ENCODE peak calls at places on chromosomes 1 and 21, in nine cellular contexts. One of them, this sample, is unnamed.

GRCh38 chr1:202045699-202046098 is 35.3 kb downstream of the ELF3 start:
- DNase-seq in GM04503: no peak
- DNase-seq in activated CD4-positive, alpha-beta memory T cell treated with anti-CD3 and anti-CD28 coated beads, Interleukin-2, amount 10 ng/mL, durations not matched to agents 7 days and 5 days: no peak
- DNase-seq in NCI-H1105 treated with DMSO at 0.1 percent for 48 hours: peak
- DNase-seq in B cell: no peak
- DNase-seq in neural progenitor cell: no peak
- DNase-seq in coronary artery: no peak
- DNase-seq in A172: no peak
- DNase-seq in stimulated activated CD4-positive, alpha-beta T cell treated with anti-CD3 and anti-CD28 coated beads, TNF-alpha, amount 100 ng/mL, for 48 hours: no peak
- DNase-seq in this sample: no peak

GRCh38 chr1:27403931-27404330 is 11.5 kb downstream of the GPR3 start:
- DNase-seq in GM04503: no peak
- DNase-seq in activated CD4-positive, alpha-beta memory T cell treated with anti-CD3 and anti-CD28 coated beads, Interleukin-2, amount 10 ng/mL, durations not matched to agents 7 days and 5 days: no peak
- DNase-seq in NCI-H1105 treated with DMSO at 0.1 percent for 48 hours: no peak
- DNase-seq in B cell: no peak
- DNase-seq in neural progenitor cell: no peak
- DNase-seq in coronary artery: no peak
- DNase-seq in A172: no peak
- DNase-seq in stimulated activated CD4-positive, alpha-beta T cell treated with anti-CD3 and anti-CD28 coated beads, TNF-alpha, amount 100 ng/mL, for 48 hours: no peak
- DNase-seq in this sample: no peak

GRCh38 chr1:240190881-240191385 is 99.2 kb downstream of the FMN2 start:
- DNase-seq in GM04503: peak
- DNase-seq in activated CD4-positive, alpha-beta memory T cell treated with anti-CD3 and anti-CD28 coated beads, Interleukin-2, amount 10 ng/mL, durations not matched to agents 7 days and 5 days: no peak
- DNase-seq in NCI-H1105 treated with DMSO at 0.1 percent for 48 hours: peak
- DNase-seq in B cell: no peak
- DNase-seq in neural progenitor cell: peak
- DNase-seq in coronary artery: no peak
- DNase-seq in A172: peak
- DNase-seq in stimulated activated CD4-positive, alpha-beta T cell treated with anti-CD3 and anti-CD28 coated beads, TNF-alpha, amount 100 ng/mL, for 48 hours: no peak
- DNase-seq in this sample: peak

GRCh38 chr1:239922778-239923522 is 168.7 kb upstream of the FMN2 start:
- DNase-seq in GM04503: no peak
- DNase-seq in activated CD4-positive, alpha-beta memory T cell treated with anti-CD3 and anti-CD28 coated beads, Interleukin-2, amount 10 ng/mL, durations not matched to agents 7 days and 5 days: no peak
- DNase-seq in NCI-H1105 treated with DMSO at 0.1 percent for 48 hours: no peak
- DNase-seq in B cell: no peak
- DNase-seq in neural progenitor cell: no peak
- DNase-seq in coronary artery: no peak
- DNase-seq in A172: peak
- DNase-seq in stimulated activated CD4-positive, alpha-beta T cell treated with anti-CD3 and anti-CD28 coated beads, TNF-alpha, amount 100 ng/mL, for 48 hours: no peak
- DNase-seq in this sample: no peak

GRCh38 chr1:9424278-9424677 is 115.0 kb upstream of the SLC25A33 start:
- DNase-seq in GM04503: no peak
- DNase-seq in activated CD4-positive, alpha-beta memory T cell treated with anti-CD3 and anti-CD28 coated beads, Interleukin-2, amount 10 ng/mL, durations not matched to agents 7 days and 5 days: no peak
- DNase-seq in NCI-H1105 treated with DMSO at 0.1 percent for 48 hours: no peak
- DNase-seq in B cell: no peak
- DNase-seq in neural progenitor cell: no peak
- DNase-seq in coronary artery: no peak
- DNase-seq in A172: no peak
- DNase-seq in stimulated activated CD4-positive, alpha-beta T cell treated with anti-CD3 and anti-CD28 coated beads, TNF-alpha, amount 100 ng/mL, for 48 hours: no peak
- DNase-seq in this sample: no peak

GRCh38 chr1:197178998-197179397 is 32.5 kb upstream of the ASPM start:
- DNase-seq in GM04503: no peak
- DNase-seq in activated CD4-positive, alpha-beta memory T cell treated with anti-CD3 and anti-CD28 coated beads, Interleukin-2, amount 10 ng/mL, durations not matched to agents 7 days and 5 days: no peak
- DNase-seq in NCI-H1105 treated with DMSO at 0.1 percent for 48 hours: no peak
- DNase-seq in B cell: no peak
- DNase-seq in neural progenitor cell: no peak
- DNase-seq in coronary artery: no peak
- DNase-seq in A172: peak
- DNase-seq in stimulated activated CD4-positive, alpha-beta T cell treated with anti-CD3 and anti-CD28 coated beads, TNF-alpha, amount 100 ng/mL, for 48 hours: no peak
- DNase-seq in this sample: peak

GRCh38 chr1:42931911-42932422 is 26.7 kb downstream of the SLC2A1 start:
- DNase-seq in GM04503: no peak
- DNase-seq in activated CD4-positive, alpha-beta memory T cell treated with anti-CD3 and anti-CD28 coated beads, Interleukin-2, amount 10 ng/mL, durations not matched to agents 7 days and 5 days: peak
- DNase-seq in NCI-H1105 treated with DMSO at 0.1 percent for 48 hours: no peak
- DNase-seq in B cell: peak
- DNase-seq in neural progenitor cell: no peak
- DNase-seq in coronary artery: no peak
- DNase-seq in A172: peak
- DNase-seq in stimulated activated CD4-positive, alpha-beta T cell treated with anti-CD3 and anti-CD28 coated beads, TNF-alpha, amount 100 ng/mL, for 48 hours: peak
- DNase-seq in this sample: no peak

GRCh38 chr1:31769720-31770390 is 5.7 kb upstream of the ADGRB2 start:
- DNase-seq in GM04503: no peak
- DNase-seq in activated CD4-positive, alpha-beta memory T cell treated with anti-CD3 and anti-CD28 coated beads, Interleukin-2, amount 10 ng/mL, durations not matched to agents 7 days and 5 days: no peak
- DNase-seq in NCI-H1105 treated with DMSO at 0.1 percent for 48 hours: peak
- DNase-seq in B cell: no peak
- DNase-seq in neural progenitor cell: peak
- DNase-seq in coronary artery: no peak
- DNase-seq in A172: no peak
- DNase-seq in stimulated activated CD4-positive, alpha-beta T cell treated with anti-CD3 and anti-CD28 coated beads, TNF-alpha, amount 100 ng/mL, for 48 hours: no peak
- DNase-seq in this sample: no peak

GRCh38 chr1:31509124-31510072 is 66.9 kb upstream of the TINAGL1 start:
- DNase-seq in GM04503: no peak
- DNase-seq in activated CD4-positive, alpha-beta memory T cell treated with anti-CD3 and anti-CD28 coated beads, Interleukin-2, amount 10 ng/mL, durations not matched to agents 7 days and 5 days: no peak
- DNase-seq in NCI-H1105 treated with DMSO at 0.1 percent for 48 hours: no peak
- DNase-seq in B cell: no peak
- DNase-seq in neural progenitor cell: no peak
- DNase-seq in coronary artery: no peak
- DNase-seq in A172: no peak
- DNase-seq in stimulated activated CD4-positive, alpha-beta T cell treated with anti-CD3 and anti-CD28 coated beads, TNF-alpha, amount 100 ng/mL, for 48 hours: no peak
- DNase-seq in this sample: no peak

GRCh38 chr21:19864456-19864855 is 1133.8 kb upstream of the NCAM2 start:
- DNase-seq in GM04503: no peak
- DNase-seq in activated CD4-positive, alpha-beta memory T cell treated with anti-CD3 and anti-CD28 coated beads, Interleukin-2, amount 10 ng/mL, durations not matched to agents 7 days and 5 days: no peak
- DNase-seq in NCI-H1105 treated with DMSO at 0.1 percent for 48 hours: no peak
- DNase-seq in B cell: no peak
- DNase-seq in neural progenitor cell: no peak
- DNase-seq in coronary artery: no peak
- DNase-seq in A172: no peak
- DNase-seq in stimulated activated CD4-positive, alpha-beta T cell treated with anti-CD3 and anti-CD28 coated beads, TNF-alpha, amount 100 ng/mL, for 48 hours: no peak
- DNase-seq in this sample: no peak

GRCh38 chr1:175208773-175209492 is 16.4 kb upstream of the KIAA0040 start:
- DNase-seq in GM04503: no peak
- DNase-seq in activated CD4-positive, alpha-beta memory T cell treated with anti-CD3 and anti-CD28 coated beads, Interleukin-2, amount 10 ng/mL, durations not matched to agents 7 days and 5 days: peak
- DNase-seq in NCI-H1105 treated with DMSO at 0.1 percent for 48 hours: peak
- DNase-seq in B cell: peak
- DNase-seq in neural progenitor cell: no peak
- DNase-seq in coronary artery: no peak
- DNase-seq in A172: no peak
- DNase-seq in stimulated activated CD4-positive, alpha-beta T cell treated with anti-CD3 and anti-CD28 coated beads, TNF-alpha, amount 100 ng/mL, for 48 hours: no peak
- DNase-seq in this sample: no peak

GRCh38 chr21:39687069-39687468 is 57.9 kb upstream of the IGSF5 start:
- DNase-seq in GM04503: no peak
- DNase-seq in activated CD4-positive, alpha-beta memory T cell treated with anti-CD3 and anti-CD28 coated beads, Interleukin-2, amount 10 ng/mL, durations not matched to agents 7 days and 5 days: no peak
- DNase-seq in NCI-H1105 treated with DMSO at 0.1 percent for 48 hours: no peak
- DNase-seq in B cell: no peak
- DNase-seq in neural progenitor cell: no peak
- DNase-seq in coronary artery: no peak
- DNase-seq in A172: no peak
- DNase-seq in stimulated activated CD4-positive, alpha-beta T cell treated with anti-CD3 and anti-CD28 coated beads, TNF-alpha, amount 100 ng/mL, for 48 hours: no peak
- DNase-seq in this sample: no peak

GRCh38 chr1:201218409-201218808 is 27.8 kb downstream of the IGFN1 start:
- DNase-seq in GM04503: no peak
- DNase-seq in activated CD4-positive, alpha-beta memory T cell treated with anti-CD3 and anti-CD28 coated beads, Interleukin-2, amount 10 ng/mL, durations not matched to agents 7 days and 5 days: peak
- DNase-seq in NCI-H1105 treated with DMSO at 0.1 percent for 48 hours: no peak
- DNase-seq in B cell: no peak
- DNase-seq in neural progenitor cell: no peak
- DNase-seq in coronary artery: peak
- DNase-seq in A172: no peak
- DNase-seq in stimulated activated CD4-positive, alpha-beta T cell treated with anti-CD3 and anti-CD28 coated beads, TNF-alpha, amount 100 ng/mL, for 48 hours: no peak
- DNase-seq in this sample: no peak

GRCh38 chr1:198937231-198938031 is 298.6 kb downstream of the PTPRC start:
- DNase-seq in GM04503: peak
- DNase-seq in activated CD4-positive, alpha-beta memory T cell treated with anti-CD3 and anti-CD28 coated beads, Interleukin-2, amount 10 ng/mL, durations not matched to agents 7 days and 5 days: peak
- DNase-seq in NCI-H1105 treated with DMSO at 0.1 percent for 48 hours: peak
- DNase-seq in B cell: peak
- DNase-seq in neural progenitor cell: peak
- DNase-seq in coronary artery: no peak
- DNase-seq in A172: peak
- DNase-seq in stimulated activated CD4-positive, alpha-beta T cell treated with anti-CD3 and anti-CD28 coated beads, TNF-alpha, amount 100 ng/mL, for 48 hours: no peak
- DNase-seq in this sample: peak

GRCh38 chr1:94792473-94792875 is 27.7 kb upstream of the SLC44A3 start:
- DNase-seq in GM04503: no peak
- DNase-seq in activated CD4-positive, alpha-beta memory T cell treated with anti-CD3 and anti-CD28 coated beads, Interleukin-2, amount 10 ng/mL, durations not matched to agents 7 days and 5 days: no peak
- DNase-seq in NCI-H1105 treated with DMSO at 0.1 percent for 48 hours: no peak
- DNase-seq in B cell: peak
- DNase-seq in neural progenitor cell: no peak
- DNase-seq in coronary artery: no peak
- DNase-seq in A172: peak
- DNase-seq in stimulated activated CD4-positive, alpha-beta T cell treated with anti-CD3 and anti-CD28 coated beads, TNF-alpha, amount 100 ng/mL, for 48 hours: no peak
- DNase-seq in this sample: no peak

GRCh38 chr1:10431065-10431730 is 965 bp downstream of the CENPS start:
- DNase-seq in GM04503: no peak
- DNase-seq in activated CD4-positive, alpha-beta memory T cell treated with anti-CD3 and anti-CD28 coated beads, Interleukin-2, amount 10 ng/mL, durations not matched to agents 7 days and 5 days: no peak
- DNase-seq in NCI-H1105 treated with DMSO at 0.1 percent for 48 hours: peak
- DNase-seq in B cell: no peak
- DNase-seq in neural progenitor cell: peak
- DNase-seq in coronary artery: no peak
- DNase-seq in A172: no peak
- DNase-seq in stimulated activated CD4-positive, alpha-beta T cell treated with anti-CD3 and anti-CD28 coated beads, TNF-alpha, amount 100 ng/mL, for 48 hours: peak
- DNase-seq in this sample: peak

GRCh38 chr21:23356905-23357304 is 2250.4 kb downstream of the MRPL39 start:
- DNase-seq in GM04503: no peak
- DNase-seq in activated CD4-positive, alpha-beta memory T cell treated with anti-CD3 and anti-CD28 coated beads, Interleukin-2, amount 10 ng/mL, durations not matched to agents 7 days and 5 days: no peak
- DNase-seq in NCI-H1105 treated with DMSO at 0.1 percent for 48 hours: no peak
- DNase-seq in B cell: no peak
- DNase-seq in neural progenitor cell: no peak
- DNase-seq in coronary artery: no peak
- DNase-seq in A172: no peak
- DNase-seq in stimulated activated CD4-positive, alpha-beta T cell treated with anti-CD3 and anti-CD28 coated beads, TNF-alpha, amount 100 ng/mL, for 48 hours: no peak
- DNase-seq in this sample: no peak

GRCh38 chr1:58539553-58539952 is 7.0 kb downstream of the OMA1 start:
- DNase-seq in GM04503: no peak
- DNase-seq in activated CD4-positive, alpha-beta memory T cell treated with anti-CD3 and anti-CD28 coated beads, Interleukin-2, amount 10 ng/mL, durations not matched to agents 7 days and 5 days: no peak
- DNase-seq in NCI-H1105 treated with DMSO at 0.1 percent for 48 hours: no peak
- DNase-seq in B cell: no peak
- DNase-seq in neural progenitor cell: no peak
- DNase-seq in coronary artery: no peak
- DNase-seq in A172: no peak
- DNase-seq in stimulated activated CD4-positive, alpha-beta T cell treated with anti-CD3 and anti-CD28 coated beads, TNF-alpha, amount 100 ng/mL, for 48 hours: no peak
- DNase-seq in this sample: no peak

This sample was measured in fibroblast of gingiva.